ENCODE peak calls at places on chromosomes 12 and 14, in four cellular contexts. J, Z, B and T are unnamed samples.
A peak's percentile ranks its signal among the peaks of the same experiment; 100 is the strongest.

GRCh38 chr12:26723379-26724308 is 109.3 kb downstream of the ITPR2 start:
- DNase-seq in J (peak; percentile 19), B (no peak), Z (no peak), T (no peak)

GRCh38 chr14:74950795-74951442 is 4.5 kb downstream of the PGF start:
- DNase-seq in B (no peak), Z (no peak), J (no peak), T (no peak)

GRCh38 chr12:128810182-128811127 is 13.3 kb downstream of the SLC15A4 start:
- DNase-seq in B (no peak), Z (peak; percentile 48), J (no peak), T (no peak)

GRCh38 chr14:32744811-32745445 is 193.8 kb upstream of the NPAS3 start:
- DNase-seq in Z (no peak), J (no peak), B (no peak), T (no peak)

GRCh38 chr14:77616133-77616453 is 344 bp downstream of the SPTLC2 start:
- DNase-seq in B (no peak), J (no peak), Z (no peak), T (no peak)

GRCh38 chr14:74567219-74567618 is 44.8 kb downstream of the LTBP2 start:
- DNase-seq in Z (no peak), B (no peak), J (no peak), T (no peak)

GRCh38 chr12:113443030-113443539 is 20.9 kb downstream of the SDSL start:
- DNase-seq in J (no peak), B (no peak), Z (no peak), T (no peak)

GRCh38 chr14:72318648-72319047 is 386.4 kb downstream of the RGS6 start:
- DNase-seq in B (no peak), J (no peak), Z (no peak), T (no peak)

GRCh38 chr12:123897221-123897620 is 75.4 kb downstream of the CCDC92 start:
- DNase-seq in Z (no peak), J (no peak), B (no peak), T (no peak)

GRCh38 chr12:19978193-19978592 is 390.1 kb upstream of the PDE3A start:
- DNase-seq in J (no peak), B (no peak), Z (no peak), T (no peak)

GRCh38 chr14:58639842-58640484 is 2.2 kb downstream of the DACT1 start:
- DNase-seq in Z (peak; percentile 68), J (no peak), B (no peak), T (no peak)

GRCh38 chr12:51234533-51234932 is 4.1 kb upstream of the DAZAP2 start:
- DNase-seq in J (no peak), B (no peak), Z (no peak), T (no peak)

GRCh38 chr14:29376251-29376650 is 551.4 kb downstream of the PRKD1 start:
- DNase-seq in B (no peak), J (no peak), Z (no peak), T (no peak)

GRCh38 chr12:57720606-57721595 is 17.6 kb downstream of the AGAP2 start:
- DNase-seq in J (peak; percentile 6), B (no peak), Z (no peak), T (no peak)

GRCh38 chr14:99381688-99382060 is 99.0 kb downstream of the SETD3 start:
- DNase-seq in B (no peak), J (no peak), Z (no peak), T (no peak)

GRCh38 chr12:34354239-34355200 is 332.2 kb downstream of the ALG10 start:
- DNase-seq in B (no peak), J (no peak), Z (no peak), T (no peak)

GRCh38 chr12:48998497-48999353 is 450 bp downstream of the DDN start:
- DNase-seq in J (no peak), B (no peak), Z (peak; percentile 45), T (no peak)

GRCh38 chr12:32821293-32822089 is 65.8 kb upstream of the YARS2 start:
- DNase-seq in Z (no peak), J (no peak), B (no peak), T (no peak)

GRCh38 chr14:54025661-54026060 is 69.0 kb upstream of the BMP4 start:
- DNase-seq in J (no peak), Z (no peak), B (no peak), T (no peak)

GRCh38 chr12:15496738-15497137 is 174.4 kb downstream of the PTPRO start:
- DNase-seq in J (no peak), Z (no peak), B (no peak), T (no peak)

GRCh38 chr12:15494329-15495046 is 172.2 kb downstream of the PTPRO start:
- DNase-seq in J (no peak), Z (no peak), B (no peak), T (no peak)

GRCh38 chr12:15495742-15496141 is 173.4 kb downstream of the PTPRO start:
- DNase-seq in J (no peak), Z (no peak), B (no peak), T (no peak)

DNA sequence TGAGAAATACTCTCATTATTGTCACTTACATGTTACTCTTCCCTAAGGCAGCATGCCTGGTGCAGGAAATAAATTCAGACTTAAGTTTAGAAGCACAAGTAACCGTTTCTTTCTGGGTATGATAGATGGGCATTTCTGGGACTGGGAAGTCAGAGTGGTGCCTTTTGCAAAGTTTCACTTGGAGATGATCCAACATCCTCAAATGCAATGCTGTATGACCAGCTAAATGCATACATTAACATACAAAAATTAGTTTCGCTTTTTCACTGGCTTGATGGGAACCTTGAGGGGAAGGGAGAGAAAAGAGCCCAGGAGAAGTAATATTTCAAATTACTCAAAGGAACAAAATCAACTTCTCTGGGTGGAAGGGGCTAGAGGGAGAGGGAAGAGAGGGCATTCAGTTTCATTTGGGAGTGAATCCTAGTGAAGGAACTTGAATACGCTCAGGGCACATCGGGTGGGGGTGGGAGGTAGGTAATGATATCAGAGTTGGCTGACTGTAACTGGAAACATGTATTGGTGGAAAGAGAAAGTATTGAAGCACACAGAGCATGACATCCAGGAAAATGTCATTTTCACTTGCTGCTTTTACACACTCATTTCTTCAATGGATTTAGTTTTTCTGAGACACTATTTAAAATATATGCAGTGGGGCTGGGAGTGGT is 175.4 kb downstream of the PTPRO start:
- DNase-seq in B (no peak), J (no peak), Z (no peak), T (no peak)
- H3K4me3 ChIP-seq in B (no peak overlapping the region), J (no peak overlapping the region), Z (no peak overlapping the region), T (no peak overlapping the region)

DNA sequence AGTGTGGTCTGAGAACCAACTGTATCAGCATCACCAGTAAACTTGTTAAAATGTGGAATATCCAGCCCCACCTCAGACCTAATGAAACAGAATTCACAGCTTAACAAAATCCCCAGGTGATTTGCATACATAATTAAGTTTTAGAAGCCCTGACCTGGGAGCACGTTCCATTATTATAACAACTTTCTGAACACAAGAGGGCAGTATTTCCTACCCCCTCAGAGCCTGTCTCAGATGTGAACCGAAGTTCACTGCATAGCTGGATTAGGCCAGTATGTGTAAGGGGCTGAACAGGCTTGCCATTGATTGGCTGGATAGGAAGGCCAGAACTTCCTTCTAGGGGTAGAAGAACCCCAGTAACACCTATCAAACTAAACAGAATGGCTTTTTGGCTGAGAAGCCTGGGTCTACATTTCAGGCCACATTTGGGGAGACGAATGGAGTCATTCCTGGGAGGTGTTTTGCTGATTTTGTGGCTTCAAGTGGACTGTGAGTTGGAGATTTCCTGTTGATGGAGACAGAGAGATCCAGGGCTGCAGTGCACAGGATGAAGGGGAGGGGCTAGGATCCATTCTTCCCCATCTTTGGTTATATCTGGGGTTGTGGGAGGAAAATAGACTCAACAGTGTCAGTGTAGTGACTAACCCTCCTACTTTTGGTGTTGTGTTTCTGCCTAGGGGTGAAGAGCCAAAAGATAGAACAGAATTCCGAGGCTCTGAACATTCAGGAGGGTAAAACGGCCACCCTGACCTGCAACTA is 94.7 kb upstream of the OR4E1 start:
- DNase-seq in J (no peak), B (no peak), Z (peak; percentile 80), T (no peak)
- TF ChIP-seq CTCF in J (no peak), B (peak; percentile 6), Z (peak; percentile 78), T (no peak)

GRCh38 chr12:47775100-47775911 is 2.3 kb downstream of the SLC48A1 start:
- DNase-seq in Z (no peak), B (no peak), J (no peak), T (no peak)

GRCh38 chr12:47773858-47774580 is 981 bp downstream of the SLC48A1 start:
- DNase-seq in B (no peak), Z (no peak), J (no peak), T (no peak)

GRCh38 chr12:47773062-47773857 is at the start of gene SLC48A1:
- DNase-seq in B (peak; percentile 80), Z (peak; percentile 93), J (peak; percentile 58), T (peak; percentile 94)

GRCh38 chr12:47776471-47777143 is 3.6 kb downstream of the SLC48A1 start:
- DNase-seq in Z (no peak), B (no peak), J (no peak), T (no peak)

GRCh38 chr12:47774664-47775063 is 1.6 kb downstream of the SLC48A1 start:
- DNase-seq in J (no peak), Z (no peak), B (no peak), T (no peak)
- H3K4me3 ChIP-seq in J (no peak overlapping the region), Z (no peak overlapping the region), B (no peak overlapping the region), T (no peak overlapping the region)

GRCh38 chr12:39619660-39620433 is at the start of gene ABCD2:
- DNase-seq in Z (peak; percentile 81), B (peak; percentile 82), J (peak; percentile 26), T (peak; percentile 31)
- TF ChIP-seq CTCF in Z (no peak), B (no peak), J (no peak), T (no peak)

GRCh38 chr14:100471451-100472093 is 115.6 kb downstream of the BEGAIN start:
- DNase-seq in Z (peak; percentile 50), B (no peak), J (peak; percentile 23), T (no peak)
- H3K4me3 ChIP-seq in Z (no peak overlapping the region), B (no peak overlapping the region), J (no peak overlapping the region), T (no peak overlapping the region)

GRCh38 chr12:91854725-91855124 is 290.9 kb downstream of the BTG1 start:
- DNase-seq in J (no peak), Z (no peak), B (no peak), T (no peak)
- TF ChIP-seq CTCF in J (no peak), Z (no peak), B (no peak), T (no peak)

GRCh38 chr14:101564819-101565698 is 3.8 kb downstream of the DIO3 start:
- DNase-seq in B (no peak), Z (peak; percentile 74), J (no peak), T (no peak)
- H3K4me3 ChIP-seq in B (peak overlapping the region; percentile 20), Z (peak overlapping the region; percentile 33), J (peak overlapping the region; percentile 25), T (no peak overlapping the region)

GRCh38 chr14:64879635-64880381 is at the start of gene SPTB:
- DNase-seq in Z (peak; percentile 73), B (peak; percentile 16), J (no peak), T (no peak)
- TF ChIP-seq CTCF in Z (peak; percentile 21), B (no peak), J (no peak), T (no peak)

GRCh38 chr12:94157891-94158495 is 9.6 kb downstream of the PLXNC1 start:
- DNase-seq in B (no peak), Z (no peak), J (no peak), T (no peak)
- H3K4me3 ChIP-seq in B (no peak overlapping the region), Z (no peak overlapping the region), J (no peak overlapping the region), T (no peak overlapping the region)